ENCODE peak calls at places on chromosomes 13 and 19, in nine cellular contexts. H is activated T-cell treated with anti-CD3 and anti-CD28 coated beads, Interleukin-2, amount 50 U/mL, for 72 hours; R is right cardiac atrium; I is dermis microvascular lymphatic vessel endothelial cell; T is GM19239; C is stimulated activated CD4-positive, alpha-beta T cell treated with anti-CD3 and anti-CD28 coated beads, Interleukin-1b, Interleukin-23, amount 100 ng/mL, for 48 hours; N is NCI-H226; M is activated T-helper 1 cell treated with Interleukin-2 at 50 U/mL for 16 hours; A is AG10803. W is an unnamed sample.

GRCh38 chr13:82657471-82657870 is 1224.8 kb downstream of the SLITRK1 start:
- DNase-seq in A (no peak), T (no peak), M (no peak), N (no peak), R (no peak), C (no peak), I (no peak), H (no peak), W (no peak)

GRCh38 chr13:52809310-52809769 is 39.1 kb downstream of the PCDH8 start:
- DNase-seq in R (peak; percentile 29), T (peak; percentile 79), I (peak; percentile 29), M (no peak), C (peak; percentile 44), A (peak; percentile 20), H (peak; percentile 68), N (no peak), W (peak; percentile 56)

GRCh38 chr13:110361365-110361911 is 54.4 kb downstream of the COL4A2 start:
- DNase-seq in N (no peak), R (peak; percentile 92), C (no peak), I (peak; percentile 73), M (no peak), T (no peak), A (peak; percentile 99), H (no peak), W (no peak)

GRCh38 chr13:110340812-110341444 is 33.8 kb downstream of the COL4A2 start:
- DNase-seq in M (peak; percentile 20), T (no peak), H (peak; percentile 74), N (no peak), A (peak; percentile 74), R (peak; percentile 96), C (peak; percentile 80), I (peak; percentile 88), W (no peak)

GRCh38 chr19:42330521-42330835 is 5.0 kb downstream of the MEGF8 start:
- DNase-seq in A (peak; percentile 49), N (no peak), C (no peak), M (no peak), R (no peak), I (no peak), H (no peak), T (no peak), W (no peak)

GRCh38 chr13:113110048-113110851 is 4.7 kb downstream of the F7 start:
- DNase-seq in N (no peak), C (no peak), M (no peak), A (peak; percentile 8), H (no peak), R (peak; percentile 30), I (no peak), T (no peak), W (no peak)

GRCh38 chr19:18251587-18252369 is 22.5 kb downstream of the IQCN start:
- DNase-seq in I (peak; percentile 39), N (peak; percentile 42), C (peak; percentile 77), H (peak; percentile 80), A (peak; percentile 52), M (peak; percentile 64), R (peak; percentile 66), T (peak; percentile 89), W (peak; percentile 80)

GRCh38 chr19:29420482-29421185 is 105.2 kb upstream of the VSTM2B start:
- DNase-seq in H (no peak), R (no peak), T (no peak), A (no peak), C (no peak), M (no peak), N (no peak), I (no peak), W (no peak)

GRCh38 chr19:6018786-6019185 is 40.8 kb upstream of the RANBP3 start:
- DNase-seq in T (no peak), I (no peak), A (no peak), M (no peak), H (no peak), R (no peak), N (no peak), C (no peak), W (no peak)

W was measured in GM12891.